ENCODE peak calls at places on chromosomes 4 and X, in seven cellular contexts. D, N, I, J, K, E and P are unnamed samples.

GRCh38 chr4:114249561-114250356 is 270.3 kb upstream of the ARSJ start:
- DNase-seq in K (no peak), E (no peak), J (no peak), D (no peak), N (no peak), I (no peak), P (no peak)

GRCh38 chrX:120671963-120672362 is 42.1 kb upstream of the C1GALT1C1 start:
- DNase-seq in E (no peak), N (no peak), I (peak), D (no peak), J (no peak), K (no peak), P (no peak)

GRCh38 chr4:39539026-39539690 is 11.9 kb upstream of the UGDH start:
- DNase-seq in D (no peak), N (no peak), I (no peak), J (no peak), E (no peak), K (no peak), P (no peak)

GRCh38 chrX:70613295-70613694 is 168.7 kb downstream of the DLG3 start:
- DNase-seq in K (no peak), N (no peak), I (peak), J (no peak), E (no peak), D (no peak), P (no peak)

GRCh38 chr4:173492315-173492714 is 37.7 kb downstream of the HAND2 start:
- DNase-seq in E (no peak), K (peak), N (no peak), I (no peak), D (no peak), J (no peak), P (no peak)

GRCh38 chr4:106414366-106414765 is 45.8 kb upstream of the GIMD1 start:
- DNase-seq in I (no peak), E (no peak), D (no peak), K (no peak), J (no peak), N (no peak), P (no peak)

GRCh38 chr4:110270492-110271197 is 72.2 kb upstream of the ELOVL6 start:
- DNase-seq in N (peak), K (no peak), I (peak), E (no peak), J (peak), D (no peak), P (no peak)

GRCh38 chr4:122705035-122705434 is 27.5 kb upstream of the BBS12 start:
- DNase-seq in J (no peak), K (no peak), I (no peak), N (no peak), E (no peak), D (no peak), P (no peak)

GRCh38 chr4:137707221-137707620 is 174.9 kb upstream of the PCDH18 start:
- DNase-seq in D (no peak), N (no peak), E (no peak), K (no peak), J (no peak), I (peak), P (no peak)

GRCh38 chr4:185435466-185435865 is 9.7 kb upstream of the UFSP2 start:
- DNase-seq in K (no peak), J (no peak), D (no peak), E (no peak), I (no peak), N (no peak), P (no peak)